ENCODE peak calls at places on chromosomes 2 and 18, in seven cellular contexts. U is nucleus accumbens, L is brain microvascular endothelial cell, B is pancreas, P is fibroblast of pulmonary artery, Z is left lung, K is HEK293T. R is an unnamed sample.

GRCh38 chr18:69755041-69755440 is 192.6 kb downstream of the CD226 start:
- DNase-seq in U (no peak), L (no peak), B (no peak), P (no peak), Z (no peak), K (no peak), R (no peak)

GRCh38 chr2:3706892-3707291 is 3.5 kb downstream of the DCDC2C start:
- DNase-seq in U (no peak), L (no peak), B (no peak), P (no peak), Z (no peak), K (no peak), R (no peak)

GRCh38 chr2:241635756-241636155 is 1.2 kb downstream of the THAP4 start:
- DNase-seq in U (no peak), L (no peak), B (no peak), P (peak; percentile 40), Z (no peak), K (no peak), R (peak; percentile 12)

GRCh38 chr2:232260075-232260474 is 118.5 kb upstream of the ALPP start:
- DNase-seq in U (no peak), L (peak; percentile 92), B (no peak), P (peak; percentile 94), Z (no peak), K (no peak), R (peak; percentile 41)

GRCh38 chr2:173033080-173033479 is 42.6 kb upstream of the MAP3K20 start:
- DNase-seq in U (no peak), L (no peak), B (no peak), P (no peak), Z (no peak), K (no peak), R (no peak)

GRCh38 chr18:48901145-48902022 is 49.4 kb downstream of the SMAD7 start:
- DNase-seq in U (no peak), L (no peak), B (no peak), P (no peak), Z (no peak), K (no peak), R (no peak)

GRCh38 chr2:204680576-204680975 is 135.3 kb downstream of the PARD3B start:
- DNase-seq in U (no peak), L (no peak), B (no peak), P (peak; percentile 31), Z (no peak), K (no peak), R (peak; percentile 64)

GRCh38 chr18:26415631-26416030 is 132.7 kb downstream of the KCTD1 start:
- DNase-seq in U (no peak), L (no peak), B (no peak), P (no peak), Z (no peak), K (no peak), R (no peak)

GRCh38 chr2:84894758-84895520 is 10.5 kb upstream of the TMSB10 start:
- DNase-seq in U (no peak), L (no peak), B (no peak), P (peak; percentile 73), Z (no peak), K (no peak), R (peak; percentile 57)

GRCh38 chr2:230614913-230615332 is 97.7 kb upstream of the CAB39 start:
- DNase-seq in U (no peak), L (no peak), B (no peak), P (no peak), Z (peak; percentile 74), K (no peak), R (no peak)

GRCh38 chr2:148048475-148049221 is 27.8 kb downstream of the MBD5 start:
- DNase-seq in U (no peak), L (peak; percentile 27), B (no peak), P (peak; percentile 10), Z (no peak), K (no peak), R (peak; percentile 16)

GRCh38 chr2:14626873-14627272 is 5.6 kb upstream of the LRATD1 start:
- DNase-seq in U (no peak), L (no peak), B (no peak), P (no peak), Z (no peak), K (no peak), R (no peak)

GRCh38 chr2:174752403-174753037 is 11.8 kb downstream of the CHRNA1 start:
- DNase-seq in U (no peak), L (no peak), B (no peak), P (no peak), Z (no peak), K (no peak), R (no peak)

GRCh38 chr2:140392824-140393223 is 1612.6 kb upstream of the NXPH2 start:
- DNase-seq in U (no peak), L (peak; percentile 57), B (no peak), P (peak; percentile 50), Z (no peak), K (no peak), R (no peak)

GRCh38 chr2:135775420-135775819 is 33.8 kb downstream of the UBXN4 start:
- DNase-seq in U (no peak), L (no peak), B (no peak), P (peak; percentile 69), Z (no peak), K (no peak), R (no peak)

GRCh38 chr2:217166241-217166640 is 306.4 kb upstream of the TNP1 start:
- DNase-seq in U (no peak), L (peak; percentile 29), B (no peak), P (peak; percentile 65), Z (no peak), K (peak; percentile 26), R (no peak)

GRCh38 chr18:5918196-5918595 is 22.9 kb upstream of the TMEM200C start:
- DNase-seq in U (no peak), L (no peak), B (no peak), P (no peak), Z (no peak), K (no peak), R (no peak)

GRCh38 chr2:216413882-216414281 is 1.6 kb downstream of the SMARCAL1 start:
- DNase-seq in U (no peak), L (no peak), B (no peak), P (no peak), Z (no peak), K (no peak), R (no peak)

GRCh38 chr2:20390524-20391123 is 40.0 kb upstream of the PUM2 start:
- DNase-seq in U (no peak), L (no peak), B (no peak), P (no peak), Z (no peak), K (no peak), R (no peak)

GRCh38 chr18:37538526-37539205 is 26.9 kb downstream of the CELF4 start:
- DNase-seq in U (peak; percentile 29), L (no peak), B (no peak), P (no peak), Z (no peak), K (no peak), R (no peak)

GRCh38 chr2:207341114-207341750 is 175.5 kb upstream of the KLF7 start:
- DNase-seq in U (no peak), L (no peak), B (no peak), P (no peak), Z (no peak), K (no peak), R (no peak)

GRCh38 chr2:227312579-227312978 is 12.5 kb upstream of the MFF start:
- DNase-seq in U (no peak), L (no peak), B (no peak), P (no peak), Z (no peak), K (no peak), R (peak; percentile 86)

GRCh38 chr2:242012956-242013764 is 143.6 kb downstream of the RTP5 start:
- DNase-seq in U (no peak), L (no peak), B (no peak), P (no peak), Z (peak; percentile 28), K (no peak), R (no peak)

GRCh38 chr2:227493524-227493923 is 21.6 kb downstream of the AGFG1 start:
- DNase-seq in U (no peak), L (no peak), B (no peak), P (no peak), Z (no peak), K (no peak), R (no peak)

GRCh38 chr2:133077259-133077822 is 407.3 kb upstream of the LYPD1 start:
- DNase-seq in U (no peak), L (no peak), B (no peak), P (peak; percentile 55), Z (no peak), K (no peak), R (peak; percentile 29)

GRCh38 chr2:42385225-42385624 is 24.2 kb upstream of the COX7A2L start:
- DNase-seq in U (no peak), L (no peak), B (no peak), P (peak; percentile 8), Z (no peak), K (peak; percentile 43), R (peak; percentile 30)

GRCh38 chr2:190683802-190684201 is 34.9 kb downstream of the NAB1 start:
- DNase-seq in U (no peak), L (peak; percentile 59), B (no peak), P (no peak), Z (no peak), K (no peak), R (no peak)

GRCh38 chr2:238518828-238519186 is 92.1 kb downstream of the ASB1 start:
- DNase-seq in U (no peak), L (no peak), B (no peak), P (no peak), Z (no peak), K (no peak), R (no peak)

GRCh38 chr2:173884403-173884802 is 80.8 kb downstream of the SP3 start:
- DNase-seq in U (no peak), L (peak; percentile 25), B (peak; percentile 55), P (peak; percentile 64), Z (peak; percentile 50), K (peak; percentile 57), R (peak; percentile 81)

GRCh38 chr2:127275356-127275755 is 18.6 kb downstream of the ERCC3 start:
- DNase-seq in U (no peak), L (no peak), B (no peak), P (no peak), Z (no peak), K (no peak), R (no peak)

GRCh38 chr2:165406053-165406628 is 63.4 kb upstream of the CSRNP3 start:
- DNase-seq in U (no peak), L (peak; percentile 34), B (no peak), P (no peak), Z (no peak), K (peak; percentile 17), R (no peak)

GRCh38 chr2:42030196-42030759 is 17.5 kb upstream of the PKDCC start:
- DNase-seq in U (no peak), L (no peak), B (no peak), P (no peak), Z (no peak), K (no peak), R (no peak)

GRCh38 chr2:22788749-22789148 is 596.2 kb upstream of the KLHL29 start:
- DNase-seq in U (no peak), L (no peak), B (no peak), P (no peak), Z (no peak), K (no peak), R (no peak)

GRCh38 chr2:175932675-175933074 is 69.4 kb downstream of the LNPK start:
- DNase-seq in U (no peak), L (no peak), B (no peak), P (no peak), Z (no peak), K (no peak), R (no peak)

GRCh38 chr18:40407913-40408312 is 1547.1 kb upstream of the PIK3C3 start:
- DNase-seq in U (no peak), L (no peak), B (no peak), P (peak; percentile 24), Z (no peak), K (no peak), R (no peak)

GRCh38 chr18:24227976-24228660 is 89.3 kb downstream of the CABYR start:
- DNase-seq in U (no peak), L (peak; percentile 28), B (no peak), P (no peak), Z (no peak), K (no peak), R (no peak)

GRCh38 chr2:99698896-99699295 is 209.1 kb upstream of the REV1 start:
- DNase-seq in U (no peak), L (no peak), B (no peak), P (no peak), Z (no peak), K (no peak), R (no peak)

R was measured in trophoblast cell.